ENCODE peak calls at places on chromosomes 11 and 22, in five cellular contexts. One of them, this sample, is unnamed.
A peak's percentile ranks its signal among the peaks of the same experiment; 100 is the strongest.

GRCh38 chr11:44914105-44914504 is 36.6 kb downstream of the TP53I11 start:
- DNase-seq in NCI-H1694: no peak
- DNase-seq in GM18507: no peak
- DNase-seq in ecto neural progenitor cell: no peak
- DNase-seq in D341Med: no peak
- DNase-seq in this sample: no peak

GRCh38 chr22:46528121-46528610 is 9.3 kb downstream of the CELSR1 start:
- DNase-seq in NCI-H1694: no peak
- DNase-seq in GM18507: no peak
- DNase-seq in ecto neural progenitor cell: no peak
- DNase-seq in D341Med: no peak
- DNase-seq in this sample: peak; percentile 48

GRCh38 chr11:96680515-96680914 is 290.7 kb downstream of the JRKL start:
- DNase-seq in NCI-H1694: no peak
- DNase-seq in GM18507: no peak
- DNase-seq in ecto neural progenitor cell: no peak
- DNase-seq in D341Med: no peak
- DNase-seq in this sample: no peak

GRCh38 chr11:44130751-44131150 is 35.3 kb downstream of the EXT2 start:
- DNase-seq in NCI-H1694: no peak
- DNase-seq in GM18507: no peak
- DNase-seq in ecto neural progenitor cell: no peak
- DNase-seq in D341Med: no peak
- DNase-seq in this sample: no peak

GRCh38 chr11:126146454-126147192 is 64.8 kb downstream of the RPUSD4 start:
- DNase-seq in NCI-H1694: no peak
- DNase-seq in GM18507: no peak
- DNase-seq in ecto neural progenitor cell: peak; percentile 87
- DNase-seq in D341Med: no peak
- DNase-seq in this sample: peak; percentile 63

GRCh38 chr11:61691378-61692156 is 11.4 kb downstream of the DAGLA start:
- DNase-seq in NCI-H1694: no peak
- DNase-seq in GM18507: no peak
- DNase-seq in ecto neural progenitor cell: no peak
- DNase-seq in D341Med: no peak
- DNase-seq in this sample: no peak

GRCh38 chr11:10438451-10438850 is 16.6 kb upstream of the AMPD3 start:
- DNase-seq in NCI-H1694: no peak
- DNase-seq in GM18507: no peak
- DNase-seq in ecto neural progenitor cell: no peak
- DNase-seq in D341Med: no peak
- DNase-seq in this sample: no peak

GRCh38 chr22:45278125-45278524 is 6.6 kb upstream of the UPK3A start:
- DNase-seq in NCI-H1694: no peak
- DNase-seq in GM18507: no peak
- DNase-seq in ecto neural progenitor cell: no peak
- DNase-seq in D341Med: no peak
- DNase-seq in this sample: no peak

GRCh38 chr22:24937114-24937513 is 9.4 kb downstream of the LHFPL7 start:
- DNase-seq in NCI-H1694: no peak
- DNase-seq in GM18507: no peak
- DNase-seq in ecto neural progenitor cell: no peak
- DNase-seq in D341Med: no peak
- DNase-seq in this sample: no peak

GRCh38 chr11:99841885-99842284 is 821.1 kb downstream of the CNTN5 start:
- DNase-seq in NCI-H1694: no peak
- DNase-seq in GM18507: no peak
- DNase-seq in ecto neural progenitor cell: no peak
- DNase-seq in D341Med: no peak
- DNase-seq in this sample: no peak

GRCh38 chr11:95134491-95134890 is 44.8 kb downstream of the ENDOD1 start:
- DNase-seq in NCI-H1694: peak; percentile 46
- DNase-seq in GM18507: no peak
- DNase-seq in ecto neural progenitor cell: no peak
- DNase-seq in D341Med: no peak
- DNase-seq in this sample: peak; percentile 61

GRCh38 chr22:49668402-49668801 is 159.3 kb downstream of the BRD1 start:
- DNase-seq in NCI-H1694: no peak
- DNase-seq in GM18507: no peak
- DNase-seq in ecto neural progenitor cell: no peak
- DNase-seq in D341Med: no peak
- DNase-seq in this sample: no peak

GRCh38 chr11:2657697-2658284 is 42.0 kb downstream of the KCNQ1OT1 start:
- DNase-seq in NCI-H1694: no peak
- DNase-seq in GM18507: no peak
- DNase-seq in ecto neural progenitor cell: no peak
- DNase-seq in D341Med: no peak
- DNase-seq in this sample: no peak

GRCh38 chr11:43947003-43947500 is 4.6 kb downstream of the C11orf96 start:
- DNase-seq in NCI-H1694: no peak
- DNase-seq in GM18507: no peak
- DNase-seq in ecto neural progenitor cell: no peak
- DNase-seq in D341Med: no peak
- DNase-seq in this sample: no peak

GRCh38 chr11:133522344-133522743 is 10.0 kb downstream of the OPCML start:
- DNase-seq in NCI-H1694: no peak
- DNase-seq in GM18507: no peak
- DNase-seq in ecto neural progenitor cell: no peak
- DNase-seq in D341Med: no peak
- DNase-seq in this sample: no peak

GRCh38 chr11:40130427-40130826 is 1329.0 kb downstream of the LRRC4C start:
- DNase-seq in NCI-H1694: no peak
- DNase-seq in GM18507: no peak
- DNase-seq in ecto neural progenitor cell: peak; percentile 54
- DNase-seq in D341Med: no peak
- DNase-seq in this sample: peak; percentile 40

GRCh38 chr11:116697011-116697410 is 75.8 kb downstream of the BUD13 start:
- DNase-seq in NCI-H1694: no peak
- DNase-seq in GM18507: no peak
- DNase-seq in ecto neural progenitor cell: no peak
- DNase-seq in D341Med: no peak
- DNase-seq in this sample: no peak

GRCh38 chr11:15171956-15172355 is 57.2 kb downstream of the INSC start:
- DNase-seq in NCI-H1694: no peak
- DNase-seq in GM18507: no peak
- DNase-seq in ecto neural progenitor cell: no peak
- DNase-seq in D341Med: no peak
- DNase-seq in this sample: no peak

GRCh38 chr11:13606701-13607100 is 61.8 kb upstream of the FAR1 start:
- DNase-seq in NCI-H1694: no peak
- DNase-seq in GM18507: no peak
- DNase-seq in ecto neural progenitor cell: no peak
- DNase-seq in D341Med: no peak
- DNase-seq in this sample: no peak

GRCh38 chr11:125451400-125452124 is 44.5 kb downstream of the FEZ1 start:
- DNase-seq in NCI-H1694: no peak
- DNase-seq in GM18507: peak; percentile 9
- DNase-seq in ecto neural progenitor cell: peak; percentile 90
- DNase-seq in D341Med: no peak
- DNase-seq in this sample: peak; percentile 90

GRCh38 chr11:13271060-13271693 is 6.4 kb upstream of the BMAL1 start:
- DNase-seq in NCI-H1694: no peak
- DNase-seq in GM18507: no peak
- DNase-seq in ecto neural progenitor cell: no peak
- DNase-seq in D341Med: no peak
- DNase-seq in this sample: no peak

GRCh38 chr11:75344761-75345454 is 6.6 kb downstream of the ARRB1 start:
- DNase-seq in NCI-H1694: no peak
- DNase-seq in GM18507: no peak
- DNase-seq in ecto neural progenitor cell: no peak
- DNase-seq in D341Med: no peak
- DNase-seq in this sample: no peak

GRCh38 chr22:47190957-47191323 is 428.5 kb downstream of the TBC1D22A start:
- DNase-seq in NCI-H1694: no peak
- DNase-seq in GM18507: no peak
- DNase-seq in ecto neural progenitor cell: peak; percentile 37
- DNase-seq in D341Med: no peak
- DNase-seq in this sample: peak; percentile 11

GRCh38 chr11:3830088-3830487 is 10.7 kb downstream of the RHOG start:
- DNase-seq in NCI-H1694: no peak
- DNase-seq in GM18507: no peak
- DNase-seq in ecto neural progenitor cell: no peak
- DNase-seq in D341Med: no peak
- DNase-seq in this sample: no peak

GRCh38 chr11:126484266-126484665 is 128.8 kb downstream of the ST3GAL4 start:
- DNase-seq in NCI-H1694: no peak
- DNase-seq in GM18507: no peak
- DNase-seq in ecto neural progenitor cell: no peak
- DNase-seq in D341Med: no peak
- DNase-seq in this sample: no peak

GRCh38 chr11:78050964-78051831 is 12.5 kb upstream of the THRSP start:
- DNase-seq in NCI-H1694: no peak
- DNase-seq in GM18507: no peak
- DNase-seq in ecto neural progenitor cell: no peak
- DNase-seq in D341Med: no peak
- DNase-seq in this sample: no peak

GRCh38 chr11:78083036-78083435 is 3.4 kb upstream of the NDUFC2 start:
- DNase-seq in NCI-H1694: no peak
- DNase-seq in GM18507: no peak
- DNase-seq in ecto neural progenitor cell: no peak
- DNase-seq in D341Med: no peak
- DNase-seq in this sample: no peak